ENCODE peak calls at places on chromosomes 5 and 9, in four cellular contexts. O is A549, H is K562, V is GM12878. U is an unnamed sample.
A peak's percentile ranks its signal among the peaks of the same experiment; 100 is the strongest.

GRCh38 chr5:159286420-159287035 is 23.4 kb downstream of the UBLCP1 start:
- DNase-seq in O (no peak), H (peak; percentile 40), V (no peak), U (peak; percentile 5)

GRCh38 chr5:140182075-140182709 is 7.2 kb downstream of the CYSTM1 start:
- DNase-seq in O (no peak), H (no peak), V (no peak), U (no peak)

GRCh38 chr9:107872457-107873192 is 383.1 kb upstream of the KLF4 start:
- DNase-seq in O (no peak), H (no peak), V (no peak), U (no peak)

GRCh38 chr5:61085885-61086284 is 76.4 kb downstream of the SMIM15 start:
- DNase-seq in O (no peak), H (peak; percentile 46), V (no peak), U (no peak)

GRCh38 chr5:168877132-168877895 is 298.1 kb upstream of the PANK3 start:
- DNase-seq in O (no peak), H (peak; percentile 3), V (no peak), U (peak; percentile 18)

GRCh38 chr9:114805670-114806551 is at the start of gene TNFSF15:
- DNase-seq in O (no peak), H (no peak), V (peak; percentile 43), U (peak; percentile 49)

GRCh38 chr5:77444356-77444755 is 47.8 kb downstream of the WDR41 start:
- DNase-seq in O (no peak), H (no peak), V (no peak), U (no peak)

GRCh38 chr9:127112683-127113539 is 9.5 kb downstream of the ANGPTL2 start:
- DNase-seq in O (no peak), H (no peak), V (no peak), U (no peak)

GRCh38 chr9:133359420-133360175 is 3.2 kb downstream of the SURF2 start:
- DNase-seq in O (no peak), H (peak; percentile 62), V (no peak), U (peak; percentile 49)

GRCh38 chr9:7185612-7186011 is 427.8 kb downstream of the KDM4C start:
- DNase-seq in O (peak; percentile 61), H (no peak), V (no peak), U (peak; percentile 42)

GRCh38 chr5:17163185-17163584 is 54.2 kb upstream of the BASP1 start:
- DNase-seq in O (no peak), H (peak; percentile 16), V (no peak), U (no peak)

GRCh38 chr9:109652971-109653370 is 127.0 kb upstream of the PALM2AKAP2 start:
- DNase-seq in O (peak; percentile 30), H (no peak), V (no peak), U (peak; percentile 5)
- TF ChIP-seq CHD4 in O (no peak), H (no peak), V (no peak), U (no peak)

GRCh38 chr9:8287501-8287900 is 487.9 kb upstream of the DMAC1 start:
- DNase-seq in O (no peak), H (no peak), V (no peak), U (no peak)
- TF ChIP-seq CHD4 in O (no peak), H (no peak), V (no peak), U (no peak)

DNA sequence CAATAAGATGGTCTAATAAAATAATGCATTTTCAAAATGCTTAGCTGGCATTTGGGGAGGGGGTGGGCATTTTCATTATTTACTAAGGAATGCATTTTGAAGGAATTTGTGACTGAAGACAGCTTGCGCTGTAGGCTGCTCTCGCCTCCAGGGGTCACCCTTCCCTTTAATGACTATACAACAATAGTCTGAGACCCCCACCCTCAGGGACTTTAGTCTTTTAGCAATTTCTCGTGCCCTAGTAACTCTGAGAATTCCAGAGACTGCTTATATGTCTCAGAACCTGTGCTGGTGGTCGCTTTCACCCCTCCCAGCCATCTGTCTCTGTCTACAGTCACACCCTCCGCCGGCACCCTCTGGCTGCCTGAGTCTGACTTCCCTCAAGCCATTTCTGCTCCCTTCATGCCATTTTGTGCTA is 671.5 kb downstream of the NR2F1-AS1 start:
- DNase-seq in O (no peak), H (no peak), V (no peak), U (peak; percentile 41)
- TF ChIP-seq CHD4 in O (no peak), H (no peak), V (no peak), U (no peak)

GRCh38 chr5:157718529-157718928 is 12.7 kb upstream of the THG1L start:
- DNase-seq in O (peak; percentile 55), H (peak; percentile 62), V (peak; percentile 28), U (peak; percentile 23)
- TF ChIP-seq CHD4 in O (no peak), H (no peak), V (no peak), U (no peak)

U was measured in HepG2.